ENCODE peak calls at places on chromosome 12, in seven cellular contexts. Q, F, E, V, I, U and Z are unnamed samples.

GRCh38 chr12:106042091-106042490 is 96.7 kb downstream of the NUAK1 start:
- DNase-seq in Q (no peak), F (no peak), E (no peak), V (no peak), I (no peak), U (no peak), Z (no peak)

GRCh38 chr12:131861261-131862083 is 33.0 kb upstream of the ULK1 start:
- DNase-seq in Q (peak), F (no peak), E (no peak), V (no peak), I (no peak), U (no peak), Z (no peak)

GRCh38 chr12:90456248-90456647 is 498.7 kb downstream of the CCER1 start:
- DNase-seq in Q (no peak), F (no peak), E (no peak), V (no peak), I (no peak), U (no peak), Z (no peak)

GRCh38 chr12:2453076-2453806 is 341.5 kb upstream of the FKBP4 start:
- DNase-seq in Q (no peak), F (no peak), E (no peak), V (no peak), I (no peak), U (no peak), Z (no peak)

GRCh38 chr12:92707926-92708325 is 5.1 kb downstream of the PLEKHG7 start:
- DNase-seq in Q (no peak), F (no peak), E (no peak), V (no peak), I (no peak), U (no peak), Z (no peak)

GRCh38 chr12:52280796-52281560 is 6.5 kb downstream of the KRT86 start:
- DNase-seq in Q (no peak), F (peak), E (peak), V (peak), I (peak), U (no peak), Z (no peak)

GRCh38 chr12:110577717-110578521 is 5.2 kb downstream of the PPTC7 start:
- DNase-seq in Q (no peak), F (no peak), E (no peak), V (no peak), I (peak), U (peak), Z (peak)

GRCh38 chr12:24078318-24078765 is 128.9 kb upstream of the SOX5 start:
- DNase-seq in Q (no peak), F (no peak), E (peak), V (no peak), I (no peak), U (no peak), Z (no peak)

GRCh38 chr12:109586385-109587296 is 13.0 kb downstream of the MVK start:
- DNase-seq in Q (no peak), F (no peak), E (no peak), V (no peak), I (no peak), U (no peak), Z (no peak)

GRCh38 chr12:55996715-55997534 is at the start of gene SUOX:
- DNase-seq in Q (peak), F (peak), E (peak), V (peak), I (peak), U (peak), Z (peak)

GRCh38 chr12:95717336-95717928 is 73.1 kb downstream of the NTN4 start:
- DNase-seq in Q (no peak), F (no peak), E (no peak), V (no peak), I (no peak), U (no peak), Z (no peak)

GRCh38 chr12:101719566-101719965 is 19.7 kb downstream of the SYCP3 start:
- DNase-seq in Q (no peak), F (no peak), E (no peak), V (no peak), I (no peak), U (no peak), Z (no peak)

GRCh38 chr12:65740873-65741600 is 83.2 kb upstream of the HMGA2 start:
- DNase-seq in Q (peak), F (peak), E (peak), V (peak), I (peak), U (peak), Z (peak)

GRCh38 chr12:39713552-39713951 is 93.9 kb upstream of the ABCD2 start:
- DNase-seq in Q (no peak), F (no peak), E (no peak), V (no peak), I (no peak), U (no peak), Z (no peak)

GRCh38 chr12:53978477-53979356 is 4.0 kb upstream of the HOTAIR start:
- DNase-seq in Q (no peak), F (no peak), E (peak), V (no peak), I (peak), U (no peak), Z (no peak)

GRCh38 chr12:5013206-5013830 is 30.4 kb upstream of the KCNA5 start:
- DNase-seq in Q (no peak), F (no peak), E (no peak), V (no peak), I (no peak), U (no peak), Z (no peak)

GRCh38 chr12:51393676-51394545 is 2.7 kb upstream of the GALNT6 start:
- DNase-seq in Q (no peak), F (no peak), E (no peak), V (no peak), I (peak), U (peak), Z (peak)

GRCh38 chr12:132439333-132439904 is 50.5 kb upstream of the FBRSL1 start:
- DNase-seq in Q (peak), F (no peak), E (no peak), V (no peak), I (no peak), U (no peak), Z (no peak)

GRCh38 chr12:88258396-88258795 is 116.3 kb downstream of the TMTC3 start:
- DNase-seq in Q (no peak), F (no peak), E (no peak), V (no peak), I (peak), U (no peak), Z (no peak)

GRCh38 chr12:27355486-27355885 is 22.9 kb downstream of the BMAL2 start:
- DNase-seq in Q (no peak), F (no peak), E (no peak), V (no peak), I (no peak), U (no peak), Z (no peak)

GRCh38 chr12:121883315-121883660 is 5.3 kb upstream of the PSMD9 start:
- DNase-seq in Q (no peak), F (no peak), E (no peak), V (no peak), I (no peak), U (no peak), Z (no peak)

GRCh38 chr12:97764700-97765099 is 302.1 kb downstream of the RMST start:
- DNase-seq in Q (no peak), F (no peak), E (no peak), V (no peak), I (no peak), U (no peak), Z (no peak)

GRCh38 chr12:122368361-122369073 is 54.0 kb downstream of the CLIP1 start:
- DNase-seq in Q (no peak), F (no peak), E (peak), V (no peak), I (peak), U (no peak), Z (no peak)

GRCh38 chr12:9135903-9136310 is 20.2 kb upstream of the A2M start:
- DNase-seq in Q (no peak), F (no peak), E (no peak), V (no peak), I (no peak), U (no peak), Z (no peak)

GRCh38 chr12:52495385-52495784 is 2.3 kb upstream of the KRT6A start:
- DNase-seq in Q (no peak), F (no peak), E (peak), V (no peak), I (no peak), U (no peak), Z (no peak)

GRCh38 chr12:40714636-40715035 is 22.4 kb downstream of the CNTN1 start:
- DNase-seq in Q (no peak), F (no peak), E (no peak), V (no peak), I (no peak), U (no peak), Z (no peak)

GRCh38 chr12:127455347-127456265 is 811.4 kb upstream of the TMEM132C start:
- DNase-seq in Q (peak), F (no peak), E (no peak), V (no peak), I (no peak), U (no peak), Z (no peak)

GRCh38 chr12:123150804-123151678 is at the start of gene PITPNM2:
- DNase-seq in Q (peak), F (peak), E (peak), V (peak), I (peak), U (peak), Z (peak)

DNA sequence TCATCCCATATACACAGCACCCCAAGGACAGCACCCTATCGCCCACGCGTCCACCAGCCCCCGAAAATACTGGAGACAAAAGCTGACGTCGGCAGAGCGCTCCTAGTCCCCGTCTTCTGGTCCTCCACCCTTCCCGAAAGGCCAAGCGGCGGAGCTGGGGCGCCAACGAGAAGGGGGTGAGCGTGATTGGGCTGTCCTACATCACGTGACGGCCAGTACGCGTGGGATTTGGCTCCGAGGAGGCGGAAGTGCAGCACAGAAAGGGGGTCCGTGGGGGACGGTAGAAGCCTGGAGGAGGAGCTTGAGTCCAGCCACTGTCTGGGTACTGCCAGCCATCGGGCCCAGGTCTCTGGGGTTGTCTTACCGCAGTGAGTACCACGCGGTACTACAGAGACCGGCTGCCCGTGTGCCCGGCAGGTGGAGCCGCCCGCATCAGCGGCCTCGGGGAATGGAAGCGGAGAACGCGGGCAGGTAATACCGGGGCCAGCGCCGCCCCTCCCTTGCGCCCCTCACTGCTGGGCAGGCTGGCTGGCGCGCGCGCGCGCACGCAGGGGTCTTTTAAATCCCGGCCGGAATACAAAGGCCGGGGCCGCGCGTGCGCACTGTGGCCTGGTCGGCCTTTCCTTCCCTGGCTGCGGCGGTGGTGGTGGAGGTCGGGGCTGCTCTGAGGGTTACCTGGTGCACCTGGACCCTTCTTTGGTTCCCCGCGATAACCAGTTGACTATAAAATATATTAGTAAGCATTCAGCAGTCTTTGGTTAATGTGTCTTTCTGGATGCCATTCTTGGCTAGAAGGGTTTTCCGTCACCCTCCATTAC is at the start of gene TDG:
- DNase-seq in Q (peak), F (peak), E (peak), V (peak), I (peak), U (peak), Z (peak)
- TF ChIP-seq CTCF in Q (peak), F (peak), E (no peak), V (peak), I (no peak), U (no peak), Z (peak)

DNA sequence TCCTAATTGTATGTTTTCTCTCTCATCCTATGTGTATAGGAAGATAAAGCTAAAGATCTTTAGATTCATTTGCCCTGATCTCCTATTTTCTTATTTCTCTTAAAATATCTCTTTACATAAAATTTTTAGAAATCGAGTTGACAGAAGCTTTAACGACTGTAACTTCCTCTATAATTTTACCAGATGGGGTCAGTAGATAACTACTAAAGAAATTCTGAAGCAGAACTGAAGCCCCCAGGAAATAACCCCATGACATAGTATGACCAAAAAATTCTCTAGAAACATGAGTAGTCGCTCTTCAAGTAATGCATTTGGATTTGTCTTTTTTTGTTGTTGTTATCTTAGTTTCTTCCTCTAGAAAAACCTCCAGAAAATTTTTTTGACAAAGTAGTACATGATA is 288.0 kb downstream of the ERC1 start:
- DNase-seq in Q (no peak), F (no peak), E (no peak), V (no peak), I (no peak), U (no peak), Z (no peak)
- TF ChIP-seq CTCF in Q (no peak), F (peak), E (peak), V (no peak), I (no peak), U (no peak), Z (no peak)

DNA sequence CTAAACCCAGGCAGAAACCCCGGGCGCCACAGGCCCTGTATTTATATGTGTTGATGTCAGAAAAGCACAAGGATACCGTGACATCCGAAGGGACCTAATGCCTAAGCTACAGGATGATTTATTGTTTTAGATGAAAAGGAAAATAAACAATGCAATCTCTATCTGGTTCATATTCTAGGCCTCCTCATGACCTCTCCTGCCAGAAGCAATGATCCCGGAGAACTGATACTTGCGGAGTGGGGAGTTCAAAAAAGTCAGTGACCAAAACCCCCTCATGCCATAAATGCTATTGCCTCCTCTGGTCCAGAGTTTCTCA is 849 bp upstream of the CSRP2 start:
- DNase-seq in Q (no peak), F (no peak), E (no peak), V (peak), I (no peak), U (no peak), Z (no peak)
- TF ChIP-seq CTCF in Q (no peak), F (no peak), E (peak), V (no peak), I (peak), U (no peak), Z (no peak)

GRCh38 chr12:58583541-58583940 is 336.8 kb downstream of the LRIG3 start:
- DNase-seq in Q (no peak), F (no peak), E (no peak), V (no peak), I (peak), U (no peak), Z (no peak)
- TF ChIP-seq CTCF in Q (no peak), F (no peak), E (no peak), V (no peak), I (no peak), U (no peak), Z (no peak)

GRCh38 chr12:46516238-46516932 is 143.8 kb upstream of the SLC38A2 start:
- DNase-seq in Q (no peak), F (no peak), E (no peak), V (no peak), I (no peak), U (no peak), Z (no peak)
- TF ChIP-seq CTCF in Q (no peak), F (no peak), E (no peak), V (no peak), I (no peak), U (no peak), Z (no peak)